ENCODE peak calls at places on chromosomes 3 and 15, in six cellular contexts. U is left ventricle myocardium inferior; F is effector memory CD4-positive, alpha-beta T cell; A is cardiac muscle cell; V is colonic mucosa; B is mammary epithelial cell. S is an unnamed sample. For H3K4me1, the result is how much of the 10 kb centered on the place peaks cover.

GRCh38 chr3:53100818-53101466 is 29.3 kb downstream of the RFT1 start:
- DNase-seq in U (no peak), F (no peak), A (no peak), V (no peak), B (no peak), S (no peak)

GRCh38 chr15:65414841-65415621 is 7.7 kb downstream of the IGDCC4 start:
- DNase-seq in U (peak), F (no peak), A (peak), V (no peak), B (no peak), S (peak)

GRCh38 chr3:23926736-23927135 is 9.8 kb downstream of the RPL15 start:
- DNase-seq in U (no peak), F (no peak), A (no peak), V (no peak), B (no peak), S (no peak)

GRCh38 chr3:11661827-11662226 is 18.1 kb upstream of the VGLL4 start:
- DNase-seq in U (no peak), F (no peak), A (no peak), V (no peak), B (peak), S (no peak)

GRCh38 chr3:160667452-160667851 is 9.5 kb upstream of the ARL14 start:
- DNase-seq in U (no peak), F (no peak), A (no peak), V (peak), B (peak), S (no peak)

GRCh38 chr3:186519021-186519658 is 25.0 kb downstream of the CRYGS start:
- DNase-seq in U (no peak), F (peak), A (no peak), V (no peak), B (no peak), S (no peak)

GRCh38 chr15:63218114-63218808 is 28.9 kb downstream of the RAB8B start:
- DNase-seq in U (no peak), F (no peak), A (peak), V (no peak), B (peak), S (no peak)

GRCh38 chr3:45269952-45270351 is 43.9 kb upstream of the TMEM158 start:
- DNase-seq in U (no peak), F (no peak), A (peak), V (no peak), B (no peak), S (no peak)

GRCh38 chr15:78209646-78210348 is 24.6 kb downstream of the ACSBG1 start:
- DNase-seq in U (no peak), F (no peak), A (no peak), V (peak), B (no peak), S (peak)

GRCh38 chr15:69060744-69061143 is 46.2 kb downstream of the NOX5 start:
- DNase-seq in U (no peak), F (no peak), A (no peak), V (no peak), B (no peak), S (no peak)

GRCh38 chr15:80309769-80310384 is 57.9 kb upstream of the CTXND1 start:
- DNase-seq in U (no peak), F (no peak), A (peak), V (no peak), B (peak), S (peak)

GRCh38 chr15:40428183-40428582 is 12.6 kb upstream of the BAHD1 start:
- DNase-seq in U (no peak), F (no peak), A (no peak), V (no peak), B (no peak), S (no peak)

GRCh38 chr15:57133127-57133968 is 214.9 kb downstream of the TCF12 start:
- DNase-seq in U (no peak), F (no peak), A (no peak), V (no peak), B (no peak), S (no peak)

GRCh38 chr3:38835939-38836338 is 19.9 kb upstream of the SCN10A start:
- DNase-seq in U (no peak), F (no peak), A (no peak), V (no peak), B (no peak), S (no peak)

GRCh38 chr3:190432216-190432615 is 17.5 kb downstream of the TMEM207 start:
- DNase-seq in U (no peak), F (no peak), A (no peak), V (no peak), B (peak), S (no peak)

GRCh38 chr3:123294296-123294938 is 92.7 kb downstream of the SEC22A start:
- DNase-seq in U (no peak), F (no peak), A (no peak), V (no peak), B (no peak), S (no peak)

GRCh38 chr3:55486101-55486856 is 827 bp downstream of the WNT5A start:
- DNase-seq in U (peak), F (no peak), A (peak), V (peak), B (peak), S (peak)

GRCh38 chr3:42179110-42179725 is 86.8 kb downstream of the CCK start:
- DNase-seq in U (no peak), F (no peak), A (peak), V (peak), B (peak), S (no peak)

GRCh38 chr3:108493862-108494261 is 16.5 kb downstream of the MYH15 start:
- DNase-seq in U (peak), F (no peak), A (no peak), V (peak), B (no peak), S (no peak)

GRCh38 chr15:87871738-87872315 is 384.7 kb downstream of the NTRK3 start:
- DNase-seq in U (no peak), F (no peak), A (no peak), V (no peak), B (no peak), S (no peak)

GRCh38 chr15:69880616-69881309 is 217.0 kb downstream of the TLE3 start:
- DNase-seq in U (no peak), F (no peak), A (no peak), V (no peak), B (no peak), S (no peak)

GRCh38 chr3:123767564-123768292 is 116.4 kb downstream of the MYLK start:
- DNase-seq in U (no peak), F (no peak), A (no peak), V (peak), B (no peak), S (no peak)

GRCh38 chr15:95549168-95549738 is 781.2 kb upstream of the NR2F2 start:
- DNase-seq in U (no peak), F (no peak), A (no peak), V (no peak), B (no peak), S (no peak)

GRCh38 chr3:116135462-116135861 is 309.8 kb downstream of the LSAMP start:
- DNase-seq in U (peak), F (no peak), A (peak), V (peak), B (peak), S (no peak)

GRCh38 chr3:82053236-82053635 is 291.8 kb upstream of the GBE1 start:
- DNase-seq in U (no peak), F (no peak), A (no peak), V (no peak), B (no peak), S (no peak)
- H3K27ac ChIP-seq in U (no peak), F (no peak), A (no peak), V (no peak), B (no peak), S (no peak)

GRCh38 chr3:30496496-30496966 is 109.9 kb upstream of the TGFBR2 start:
- DNase-seq in U (peak), F (no peak), A (no peak), V (no peak), B (peak), S (no peak)
- H3K4me1 ChIP-seq in U (half or more), F (under half), A (under half), V (under half), B (under half), S (under half)

GRCh38 chr15:74220475-74221248 is 15.5 kb upstream of the CCDC33 start:
- DNase-seq in U (no peak), F (no peak), A (peak), V (no peak), B (no peak), S (no peak)

GRCh38 chr15:74215958-74216357 is 13.4 kb upstream of the STRA6 start:
- DNase-seq in U (no peak), F (no peak), A (no peak), V (no peak), B (no peak), S (no peak)

GRCh38 chr15:74216949-74217348 is 14.4 kb upstream of the STRA6 start:
- DNase-seq in U (no peak), F (no peak), A (no peak), V (no peak), B (no peak), S (no peak)

GRCh38 chr15:74221399-74222230 is 14.5 kb upstream of the CCDC33 start:
- DNase-seq in U (no peak), F (no peak), A (peak), V (no peak), B (no peak), S (no peak)

GRCh38 chr15:74218172-74218885 is 15.7 kb upstream of the STRA6 start:
- DNase-seq in U (no peak), F (no peak), A (no peak), V (no peak), B (no peak), S (no peak)
- H3K27ac ChIP-seq in U (no peak), F (no peak), A (no peak), V (no peak), B (no peak), S (no peak)

DNA sequence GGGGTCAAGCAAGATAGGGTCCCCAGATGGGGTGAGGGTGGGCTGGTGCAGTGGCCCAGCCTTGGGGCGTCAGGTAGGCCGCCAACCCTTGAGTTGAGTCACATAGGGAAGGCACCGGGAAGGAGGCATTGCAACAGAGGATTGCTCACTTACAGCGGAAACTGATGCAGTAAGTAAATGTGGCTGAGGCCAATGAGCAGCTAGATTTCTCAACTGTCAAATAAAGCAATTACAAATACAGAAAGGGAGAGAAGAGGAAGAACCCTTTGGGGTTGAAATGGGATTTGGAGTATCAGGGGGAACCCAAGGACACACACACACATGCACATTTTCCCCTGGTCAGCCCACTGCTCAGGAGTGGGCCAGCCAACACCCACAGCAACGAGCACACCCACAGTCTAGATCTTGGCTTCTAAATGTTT is 44.0 kb downstream of the CHSY1 start:
- DNase-seq in U (no peak), F (no peak), A (no peak), V (no peak), B (peak), S (no peak)
- H3K4me1 ChIP-seq in U (half or more), F (under half), A (half or more), V (under half), B (under half), S (half or more)

DNA sequence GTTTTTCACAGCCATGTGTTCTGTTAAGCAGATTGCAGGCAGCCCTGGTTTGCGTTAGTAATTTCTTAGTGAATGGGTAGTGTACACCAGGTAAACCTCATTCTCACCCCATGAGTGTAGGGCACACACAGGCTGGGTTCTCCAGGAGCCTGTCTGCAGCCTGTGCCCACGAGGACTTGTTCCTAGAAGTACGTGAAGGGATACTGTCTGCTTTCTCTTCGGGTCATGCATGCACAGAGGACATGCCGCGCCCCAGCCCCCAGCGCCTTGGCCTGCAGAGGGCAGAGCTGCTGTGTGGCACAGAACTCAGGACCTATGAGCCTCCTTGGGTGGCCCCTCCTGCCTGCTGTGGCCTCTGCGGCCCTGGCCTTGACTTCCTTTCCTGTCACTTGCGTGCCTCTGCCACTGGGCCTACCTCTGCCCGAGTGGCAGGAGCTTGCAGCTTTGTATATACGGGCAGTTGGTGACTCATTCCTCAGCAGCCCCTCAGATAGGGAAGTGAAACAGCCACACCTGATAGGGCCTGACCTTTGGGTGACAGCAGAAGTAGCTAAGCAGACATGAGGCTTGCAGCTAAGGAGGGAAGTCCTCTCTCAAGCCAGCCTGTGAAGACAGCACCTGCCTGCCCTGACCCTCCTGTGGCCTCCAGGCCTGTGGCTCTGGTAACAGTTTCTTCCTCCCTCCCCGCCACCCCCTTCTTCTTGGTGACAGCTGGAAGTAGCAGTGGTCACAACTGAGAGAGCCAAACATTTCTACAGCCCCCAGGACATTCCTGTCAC is 19.5 kb downstream of the PPCDC start:
- DNase-seq in U (peak), F (peak), A (peak), V (peak), B (peak), S (peak)
- H3K27ac ChIP-seq in U (peak), F (no peak), A (peak), V (peak), B (no peak), S (peak)

GRCh38 chr15:89110060-89110459 is 21.8 kb downstream of the ABHD2 start:
- DNase-seq in U (no peak), F (no peak), A (no peak), V (no peak), B (no peak), S (no peak)

GRCh38 chr15:89112341-89112971 is 24.2 kb downstream of the ABHD2 start:
- DNase-seq in U (peak), F (no peak), A (no peak), V (peak), B (no peak), S (no peak)

GRCh38 chr15:89113263-89113662 is 25.0 kb downstream of the ABHD2 start:
- DNase-seq in U (no peak), F (no peak), A (no peak), V (no peak), B (no peak), S (no peak)

GRCh38 chr15:89111352-89111751 is 23.1 kb downstream of the ABHD2 start:
- DNase-seq in U (no peak), F (no peak), A (peak), V (no peak), B (no peak), S (no peak)

GRCh38 chr15:89111961-89112340 is 23.7 kb downstream of the ABHD2 start:
- DNase-seq in U (no peak), F (no peak), A (no peak), V (no peak), B (no peak), S (no peak)
- H3K4me1 ChIP-seq in U (half or more), F (under half), A (half or more), V (under half), B (under half), S (under half)

GRCh38 chr3:79016587-79017380 is 751.0 kb downstream of the ROBO1 start:
- DNase-seq in U (no peak), F (no peak), A (no peak), V (no peak), B (peak), S (no peak)

GRCh38 chr3:79019137-79019923 is 748.5 kb downstream of the ROBO1 start:
- DNase-seq in U (peak), F (no peak), A (peak), V (peak), B (peak), S (peak)

GRCh38 chr3:79015854-79016253 is 751.9 kb downstream of the ROBO1 start:
- DNase-seq in U (no peak), F (no peak), A (no peak), V (no peak), B (no peak), S (no peak)

GRCh38 chr3:79019924-79020173 is 747.9 kb downstream of the ROBO1 start:
- DNase-seq in U (no peak), F (no peak), A (no peak), V (no peak), B (no peak), S (no peak)

GRCh38 chr3:79018671-79019136 is 749.1 kb downstream of the ROBO1 start:
- DNase-seq in U (peak), F (no peak), A (peak), V (peak), B (peak), S (peak)
- H3K27ac ChIP-seq in U (peak), F (no peak), A (peak), V (peak), B (peak), S (peak)